ENCODE peak calls at places on chromosome 16, in five cellular contexts. One of them, this sample, is unnamed.

GRCh38 chr16:53901396-53901795 is 197.4 kb downstream of the FTO start:
- DNase-seq in GM12878: no peak
- DNase-seq in H1: no peak
- DNase-seq in K562: no peak
- DNase-seq in SK-N-SH: no peak
- DNase-seq in this sample: no peak

GRCh38 chr16:81729451-81729850 is 49.6 kb upstream of the PLCG2 start:
- DNase-seq in H1: peak; percentile 88
- DNase-seq in SK-N-SH: no peak
- DNase-seq in K562: no peak
- DNase-seq in GM12878: no peak
- DNase-seq in this sample: peak; percentile 17

GRCh38 chr16:87507351-87508069 is 14.7 kb upstream of the ZCCHC14 start:
- DNase-seq in K562: no peak
- DNase-seq in SK-N-SH: no peak
- DNase-seq in GM12878: no peak
- DNase-seq in H1: no peak
- DNase-seq in this sample: no peak

GRCh38 chr16:27114006-27114405 is 47.3 kb downstream of the C16orf82 start:
- DNase-seq in SK-N-SH: no peak
- DNase-seq in H1: no peak
- DNase-seq in GM12878: no peak
- DNase-seq in K562: no peak
- DNase-seq in this sample: no peak

GRCh38 chr16:3135120-3135715 is 389 bp downstream of the ZNF213 start:
- DNase-seq in H1: no peak
- DNase-seq in SK-N-SH: no peak
- DNase-seq in GM12878: no peak
- DNase-seq in K562: no peak
- DNase-seq in this sample: no peak

GRCh38 chr16:890217-890616 is 80.6 kb downstream of the LMF1 start:
- DNase-seq in H1: no peak
- DNase-seq in GM12878: no peak
- DNase-seq in K562: no peak
- DNase-seq in SK-N-SH: no peak
- DNase-seq in this sample: no peak

GRCh38 chr16:56607675-56608042 is 725 bp upstream of the MT2A start:
- DNase-seq in K562: no peak
- DNase-seq in GM12878: no peak
- DNase-seq in H1: no peak
- DNase-seq in SK-N-SH: no peak
- DNase-seq in this sample: no peak

GRCh38 chr16:35734728-35735402 is 2275.5 kb downstream of the TP53TG3F start:
- DNase-seq in SK-N-SH: no peak
- DNase-seq in K562: no peak
- DNase-seq in GM12878: no peak
- DNase-seq in H1: no peak
- DNase-seq in this sample: no peak

GRCh38 chr16:77967054-77968035 is 55.0 kb upstream of the CLEC3A start:
- DNase-seq in H1: peak; percentile 72
- DNase-seq in K562: no peak
- DNase-seq in GM12878: no peak
- DNase-seq in SK-N-SH: no peak
- DNase-seq in this sample: no peak

GRCh38 chr16:15583526-15583925 is 59.4 kb downstream of the MARF1 start:
- DNase-seq in H1: no peak
- DNase-seq in GM12878: no peak
- DNase-seq in SK-N-SH: no peak
- DNase-seq in K562: no peak
- DNase-seq in this sample: no peak

GRCh38 chr16:58582971-58583765 is 46.5 kb downstream of the CNOT1 start:
- DNase-seq in SK-N-SH: no peak
- DNase-seq in GM12878: no peak
- DNase-seq in H1: no peak
- DNase-seq in K562: no peak
- DNase-seq in this sample: no peak

GRCh38 chr16:49652441-49653175 is 203.3 kb downstream of the ZNF423 start:
- DNase-seq in H1: no peak
- DNase-seq in K562: no peak
- DNase-seq in GM12878: no peak
- DNase-seq in SK-N-SH: no peak
- DNase-seq in this sample: no peak

GRCh38 chr16:12021578-12022265 is 45.2 kb downstream of the SNX29 start:
- DNase-seq in H1: no peak
- DNase-seq in SK-N-SH: no peak
- DNase-seq in K562: no peak
- DNase-seq in GM12878: no peak
- DNase-seq in this sample: no peak

GRCh38 chr16:12020007-12020406 is 43.5 kb downstream of the SNX29 start:
- DNase-seq in SK-N-SH: no peak
- DNase-seq in K562: no peak
- DNase-seq in H1: no peak
- DNase-seq in GM12878: no peak
- DNase-seq in this sample: no peak

GRCh38 chr16:12016166-12016947 is 39.8 kb downstream of the SNX29 start:
- DNase-seq in H1: no peak
- DNase-seq in SK-N-SH: no peak
- DNase-seq in GM12878: no peak
- DNase-seq in K562: no peak
- DNase-seq in this sample: no peak

GRCh38 chr16:12017583-12017982 is 41.0 kb downstream of the SNX29 start:
- DNase-seq in H1: no peak
- DNase-seq in SK-N-SH: no peak
- DNase-seq in GM12878: no peak
- DNase-seq in K562: no peak
- DNase-seq in this sample: no peak
- TF ChIP-seq SIN3A in H1: no peak
- TF ChIP-seq SIN3A in SK-N-SH: no peak
- TF ChIP-seq SIN3A in GM12878: no peak
- TF ChIP-seq SIN3A in K562: no peak
- TF ChIP-seq SIN3A in this sample: no peak

GRCh38 chr16:83966153-83966696 is 1.8 kb upstream of the NECAB2 start:
- DNase-seq in GM12878: no peak
- DNase-seq in H1: no peak
- DNase-seq in SK-N-SH: no peak
- DNase-seq in K562: no peak
- DNase-seq in this sample: no peak
- TF ChIP-seq GABPA in GM12878: no peak
- TF ChIP-seq GABPA in H1: no peak
- TF ChIP-seq GABPA in SK-N-SH: no peak
- TF ChIP-seq GABPA in K562: no peak
- TF ChIP-seq GABPA in this sample: no peak

DNA sequence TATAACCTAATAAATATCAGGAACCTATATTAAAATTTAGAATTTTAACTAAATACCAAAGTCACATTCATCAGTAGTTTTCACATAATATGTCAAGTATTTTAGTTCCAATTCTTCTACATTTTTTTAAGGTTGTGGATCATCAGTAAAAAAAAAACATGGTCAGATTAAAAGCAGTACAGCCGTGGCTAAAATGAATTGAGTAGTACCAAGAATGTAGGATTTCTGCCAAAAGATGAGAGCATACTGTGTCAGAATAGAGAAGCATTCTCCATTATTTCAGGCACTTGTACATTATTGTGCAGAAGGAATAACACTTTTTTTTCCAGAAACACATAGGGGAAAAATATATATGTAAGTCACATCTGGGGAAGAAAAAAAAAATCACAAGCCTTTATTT is 1176.1 kb downstream of the CDH11 start:
- DNase-seq in SK-N-SH: no peak
- DNase-seq in K562: no peak
- DNase-seq in GM12878: no peak
- DNase-seq in H1: no peak
- DNase-seq in this sample: no peak
- TF ChIP-seq SIN3A in SK-N-SH: no peak
- TF ChIP-seq SIN3A in K562: no peak
- TF ChIP-seq SIN3A in GM12878: no peak
- TF ChIP-seq SIN3A in H1: no peak
- TF ChIP-seq SIN3A in this sample: no peak

DNA sequence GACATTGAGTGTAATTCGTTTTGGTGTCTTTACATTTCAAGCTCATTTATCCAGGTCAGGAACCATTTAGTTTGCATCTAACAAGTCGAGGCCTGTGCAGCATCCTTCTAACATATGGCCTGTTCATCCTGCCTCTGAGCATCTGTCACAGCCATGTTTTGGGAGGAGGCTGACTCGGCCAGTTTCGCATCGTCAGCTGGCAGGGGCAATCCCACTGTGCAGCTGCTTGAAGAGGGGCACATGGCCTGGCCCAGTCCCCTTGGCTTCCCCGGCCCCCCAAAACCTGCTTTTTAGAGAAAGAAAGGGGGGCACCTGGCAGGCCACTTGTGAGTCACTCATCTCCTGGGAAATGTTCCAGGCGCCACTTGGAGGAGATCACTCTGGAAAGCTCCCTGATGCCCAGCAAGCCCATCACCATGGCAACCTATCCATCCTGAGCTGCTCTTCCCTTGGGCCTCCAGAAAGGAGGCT is 31.4 kb upstream of the BCAR1 start:
- DNase-seq in GM12878: no peak
- DNase-seq in K562: no peak
- DNase-seq in H1: no peak
- DNase-seq in SK-N-SH: peak; percentile 63
- DNase-seq in this sample: no peak
- TF ChIP-seq GABPA in GM12878: no peak
- TF ChIP-seq GABPA in K562: no peak
- TF ChIP-seq GABPA in H1: no peak
- TF ChIP-seq GABPA in SK-N-SH: no peak
- TF ChIP-seq GABPA in this sample: no peak

GRCh38 chr16:48539485-48540221 is 70.3 kb downstream of the N4BP1 start:
- DNase-seq in H1: no peak
- DNase-seq in GM12878: no peak
- DNase-seq in SK-N-SH: no peak
- DNase-seq in K562: no peak
- DNase-seq in this sample: no peak

GRCh38 chr16:48541108-48541786 is 68.7 kb downstream of the N4BP1 start:
- DNase-seq in K562: no peak
- DNase-seq in GM12878: no peak
- DNase-seq in SK-N-SH: no peak
- DNase-seq in H1: no peak
- DNase-seq in this sample: no peak

GRCh38 chr16:48540222-48540900 is 69.6 kb downstream of the N4BP1 start:
- DNase-seq in H1: no peak
- DNase-seq in GM12878: no peak
- DNase-seq in SK-N-SH: no peak
- DNase-seq in K562: no peak
- DNase-seq in this sample: no peak

GRCh38 chr16:48542966-48543365 is 67.0 kb downstream of the N4BP1 start:
- DNase-seq in GM12878: no peak
- DNase-seq in K562: no peak
- DNase-seq in H1: no peak
- DNase-seq in SK-N-SH: no peak
- DNase-seq in this sample: no peak

GRCh38 chr16:48542020-48542473 is 67.9 kb downstream of the N4BP1 start:
- DNase-seq in SK-N-SH: peak; percentile 78
- DNase-seq in H1: no peak
- DNase-seq in GM12878: no peak
- DNase-seq in K562: no peak
- DNase-seq in this sample: no peak
- TF ChIP-seq SIN3A in SK-N-SH: no peak
- TF ChIP-seq SIN3A in H1: no peak
- TF ChIP-seq SIN3A in GM12878: no peak
- TF ChIP-seq SIN3A in K562: no peak
- TF ChIP-seq SIN3A in this sample: no peak

GRCh38 chr16:85369741-85370528 is 243.2 kb upstream of the GSE1 start:
- DNase-seq in SK-N-SH: peak; percentile 84
- DNase-seq in GM12878: no peak
- DNase-seq in K562: peak; percentile 88
- DNase-seq in H1: no peak
- DNase-seq in this sample: peak; percentile 31

GRCh38 chr16:85372627-85373372 is 240.3 kb upstream of the GSE1 start:
- DNase-seq in GM12878: no peak
- DNase-seq in K562: peak; percentile 56
- DNase-seq in SK-N-SH: no peak
- DNase-seq in H1: no peak
- DNase-seq in this sample: peak; percentile 16

GRCh38 chr16:85371948-85372347 is 241.2 kb upstream of the GSE1 start:
- DNase-seq in SK-N-SH: no peak
- DNase-seq in GM12878: no peak
- DNase-seq in H1: no peak
- DNase-seq in K562: no peak
- DNase-seq in this sample: no peak

GRCh38 chr16:85370543-85370880 is 242.6 kb upstream of the GSE1 start:
- DNase-seq in SK-N-SH: no peak
- DNase-seq in GM12878: no peak
- DNase-seq in K562: no peak
- DNase-seq in H1: no peak
- DNase-seq in this sample: no peak

GRCh38 chr16:85370881-85371651 is 242.1 kb upstream of the GSE1 start:
- DNase-seq in K562: peak; percentile 69
- DNase-seq in GM12878: no peak
- DNase-seq in H1: no peak
- DNase-seq in SK-N-SH: peak; percentile 84
- DNase-seq in this sample: no peak
- TF ChIP-seq GABPA in K562: no peak
- TF ChIP-seq GABPA in GM12878: no peak
- TF ChIP-seq GABPA in H1: no peak
- TF ChIP-seq GABPA in SK-N-SH: no peak
- TF ChIP-seq GABPA in this sample: no peak